ENCODE peak calls at places on chromosomes 3 and 15, in eight cellular contexts. One of them, this sample, is unnamed.
A peak's percentile ranks its signal among the peaks of the same experiment; 100 is the strongest.

GRCh38 chr15:39051931-39052705 is 487.5 kb upstream of the RASGRP1 start:
- DNase-seq in pancreas: no peak
- DNase-seq in A549: no peak
- DNase-seq in SJSA1: no peak
- DNase-seq in non-pigmented ciliary epithelial cell: no peak
- DNase-seq in KG1: no peak
- DNase-seq in heart right ventricle: no peak
- DNase-seq in IMR-90: no peak
- DNase-seq in this sample: no peak

GRCh38 chr3:155202626-155203025 is 90.9 kb downstream of the STRIT1 start:
- DNase-seq in pancreas: no peak
- DNase-seq in A549: no peak
- DNase-seq in SJSA1: no peak
- DNase-seq in non-pigmented ciliary epithelial cell: peak; percentile 34
- DNase-seq in KG1: no peak
- DNase-seq in heart right ventricle: no peak
- DNase-seq in IMR-90: peak; percentile 54
- DNase-seq in this sample: no peak

GRCh38 chr3:67937498-67938118 is 283.2 kb upstream of the SUCLG2 start:
- DNase-seq in pancreas: no peak
- DNase-seq in A549: no peak
- DNase-seq in SJSA1: no peak
- DNase-seq in non-pigmented ciliary epithelial cell: no peak
- DNase-seq in KG1: no peak
- DNase-seq in heart right ventricle: no peak
- DNase-seq in IMR-90: no peak
- DNase-seq in this sample: no peak

GRCh38 chr3:85710490-85710889 is 751.7 kb downstream of the CADM2 start:
- DNase-seq in pancreas: no peak
- DNase-seq in A549: no peak
- DNase-seq in SJSA1: no peak
- DNase-seq in non-pigmented ciliary epithelial cell: no peak
- DNase-seq in KG1: no peak
- DNase-seq in heart right ventricle: no peak
- DNase-seq in IMR-90: peak; percentile 29
- DNase-seq in this sample: no peak

GRCh38 chr15:45399381-45400212 is 21.3 kb upstream of the GATM start:
- DNase-seq in pancreas: no peak
- DNase-seq in A549: peak; percentile 18
- DNase-seq in SJSA1: no peak
- DNase-seq in non-pigmented ciliary epithelial cell: no peak
- DNase-seq in KG1: peak; percentile 33
- DNase-seq in heart right ventricle: no peak
- DNase-seq in IMR-90: peak; percentile 66
- DNase-seq in this sample: no peak

GRCh38 chr15:91491131-91491950 is 362.2 kb upstream of the SLCO3A1 start:
- DNase-seq in pancreas: no peak
- DNase-seq in A549: no peak
- DNase-seq in SJSA1: no peak
- DNase-seq in non-pigmented ciliary epithelial cell: no peak
- DNase-seq in KG1: no peak
- DNase-seq in heart right ventricle: no peak
- DNase-seq in IMR-90: peak; percentile 54
- DNase-seq in this sample: peak; percentile 51

GRCh38 chr3:377158-377561 is 180.6 kb downstream of the CHL1 start:
- DNase-seq in pancreas: no peak
- DNase-seq in A549: peak; percentile 4
- DNase-seq in SJSA1: no peak
- DNase-seq in non-pigmented ciliary epithelial cell: no peak
- DNase-seq in KG1: peak; percentile 2
- DNase-seq in heart right ventricle: no peak
- DNase-seq in IMR-90: peak; percentile 63
- DNase-seq in this sample: no peak

GRCh38 chr15:97874139-97874538 is 86.4 kb upstream of the ARRDC4 start:
- DNase-seq in pancreas: no peak
- DNase-seq in A549: no peak
- DNase-seq in SJSA1: no peak
- DNase-seq in non-pigmented ciliary epithelial cell: no peak
- DNase-seq in KG1: no peak
- DNase-seq in heart right ventricle: no peak
- DNase-seq in IMR-90: no peak
- DNase-seq in this sample: no peak

GRCh38 chr3:105598047-105598796 is 231.5 kb downstream of the ALCAM start:
- DNase-seq in pancreas: no peak
- DNase-seq in A549: peak; percentile 3
- DNase-seq in SJSA1: peak; percentile 82
- DNase-seq in non-pigmented ciliary epithelial cell: peak; percentile 95
- DNase-seq in KG1: no peak
- DNase-seq in heart right ventricle: no peak
- DNase-seq in IMR-90: peak; percentile 96
- DNase-seq in this sample: peak; percentile 56

GRCh38 chr3:154235330-154235729 is 89.0 kb downstream of the DHX36 start:
- DNase-seq in pancreas: no peak
- DNase-seq in A549: no peak
- DNase-seq in SJSA1: no peak
- DNase-seq in non-pigmented ciliary epithelial cell: no peak
- DNase-seq in KG1: no peak
- DNase-seq in heart right ventricle: no peak
- DNase-seq in IMR-90: peak; percentile 61
- DNase-seq in this sample: no peak

GRCh38 chr3:4732974-4733373 is 239.8 kb downstream of the ITPR1 start:
- DNase-seq in pancreas: no peak
- DNase-seq in A549: no peak
- DNase-seq in SJSA1: no peak
- DNase-seq in non-pigmented ciliary epithelial cell: no peak
- DNase-seq in KG1: no peak
- DNase-seq in heart right ventricle: no peak
- DNase-seq in IMR-90: no peak
- DNase-seq in this sample: no peak

GRCh38 chr15:70831094-70831911 is 22.7 kb downstream of the LARP6 start:
- DNase-seq in pancreas: no peak
- DNase-seq in A549: no peak
- DNase-seq in SJSA1: peak; percentile 3
- DNase-seq in non-pigmented ciliary epithelial cell: no peak
- DNase-seq in KG1: no peak
- DNase-seq in heart right ventricle: no peak
- DNase-seq in IMR-90: no peak
- DNase-seq in this sample: no peak

GRCh38 chr3:73435055-73435454 is 189.7 kb downstream of the PDZRN3 start:
- DNase-seq in pancreas: no peak
- DNase-seq in A549: no peak
- DNase-seq in SJSA1: no peak
- DNase-seq in non-pigmented ciliary epithelial cell: no peak
- DNase-seq in KG1: no peak
- DNase-seq in heart right ventricle: no peak
- DNase-seq in IMR-90: no peak
- DNase-seq in this sample: no peak

GRCh38 chr3:189771842-189772494 is 140.8 kb downstream of the TP63 start:
- DNase-seq in pancreas: no peak
- DNase-seq in A549: no peak
- DNase-seq in SJSA1: no peak
- DNase-seq in non-pigmented ciliary epithelial cell: no peak
- DNase-seq in KG1: no peak
- DNase-seq in heart right ventricle: no peak
- DNase-seq in IMR-90: no peak
- DNase-seq in this sample: no peak

GRCh38 chr3:149203758-149204157 is 17.9 kb downstream of the CP start:
- DNase-seq in pancreas: no peak
- DNase-seq in A549: no peak
- DNase-seq in SJSA1: no peak
- DNase-seq in non-pigmented ciliary epithelial cell: no peak
- DNase-seq in KG1: peak; percentile 55
- DNase-seq in heart right ventricle: no peak
- DNase-seq in IMR-90: no peak
- DNase-seq in this sample: no peak

GRCh38 chr3:96324087-96324486 is 490.3 kb upstream of the EPHA6 start:
- DNase-seq in pancreas: no peak
- DNase-seq in A549: no peak
- DNase-seq in SJSA1: no peak
- DNase-seq in non-pigmented ciliary epithelial cell: no peak
- DNase-seq in KG1: no peak
- DNase-seq in heart right ventricle: no peak
- DNase-seq in IMR-90: no peak
- DNase-seq in this sample: no peak